ENCODE peak calls at places on chromosomes 16 and 17, in five cellular contexts. One of them, this sample, is unnamed.

GRCh38 chr17:77615672-77616242 is 342.7 kb upstream of the TNRC6C start:
- DNase-seq in cardiac fibroblast: no peak
- DNase-seq in fibroblast of lung: peak
- DNase-seq in AG10803: peak
- DNase-seq in SK-N-SH: no peak
- DNase-seq in this sample: no peak

GRCh38 chr17:4405699-4406098 is 28.0 kb upstream of the SPNS3 start:
- DNase-seq in fibroblast of lung: no peak
- DNase-seq in SK-N-SH: no peak
- DNase-seq in cardiac fibroblast: no peak
- DNase-seq in AG10803: no peak
- DNase-seq in this sample: no peak

GRCh38 chr16:83040174-83040573 is 413.4 kb downstream of the CDH13 start:
- DNase-seq in AG10803: peak
- DNase-seq in cardiac fibroblast: peak
- DNase-seq in fibroblast of lung: peak
- DNase-seq in SK-N-SH: no peak
- DNase-seq in this sample: no peak

GRCh38 chr17:73291260-73291801 is 20.5 kb downstream of the CDC42EP4 start:
- DNase-seq in cardiac fibroblast: peak
- DNase-seq in AG10803: peak
- DNase-seq in SK-N-SH: no peak
- DNase-seq in fibroblast of lung: peak
- DNase-seq in this sample: no peak

GRCh38 chr16:11094838-11095565 is 150.6 kb downstream of the CLEC16A start:
- DNase-seq in cardiac fibroblast: no peak
- DNase-seq in fibroblast of lung: no peak
- DNase-seq in AG10803: no peak
- DNase-seq in SK-N-SH: no peak
- DNase-seq in this sample: no peak

GRCh38 chr16:87384162-87384999 is 805 bp upstream of the FBXO31 start:
- DNase-seq in SK-N-SH: peak
- DNase-seq in cardiac fibroblast: no peak
- DNase-seq in AG10803: no peak
- DNase-seq in fibroblast of lung: no peak
- DNase-seq in this sample: no peak

GRCh38 chr17:59711936-59712335 is 4.5 kb downstream of the VMP1 start:
- DNase-seq in fibroblast of lung: no peak
- DNase-seq in cardiac fibroblast: no peak
- DNase-seq in AG10803: no peak
- DNase-seq in SK-N-SH: no peak
- DNase-seq in this sample: no peak

GRCh38 chr17:77366558-77367245 is 225.9 kb downstream of the SEC14L1 start:
- DNase-seq in SK-N-SH: peak
- DNase-seq in fibroblast of lung: peak
- DNase-seq in AG10803: peak
- DNase-seq in cardiac fibroblast: peak
- DNase-seq in this sample: no peak

GRCh38 chr16:75919664-75920063 is 193.4 kb upstream of the CPHXL start:
- DNase-seq in SK-N-SH: no peak
- DNase-seq in AG10803: no peak
- DNase-seq in fibroblast of lung: peak
- DNase-seq in cardiac fibroblast: no peak
- DNase-seq in this sample: no peak

DNA sequence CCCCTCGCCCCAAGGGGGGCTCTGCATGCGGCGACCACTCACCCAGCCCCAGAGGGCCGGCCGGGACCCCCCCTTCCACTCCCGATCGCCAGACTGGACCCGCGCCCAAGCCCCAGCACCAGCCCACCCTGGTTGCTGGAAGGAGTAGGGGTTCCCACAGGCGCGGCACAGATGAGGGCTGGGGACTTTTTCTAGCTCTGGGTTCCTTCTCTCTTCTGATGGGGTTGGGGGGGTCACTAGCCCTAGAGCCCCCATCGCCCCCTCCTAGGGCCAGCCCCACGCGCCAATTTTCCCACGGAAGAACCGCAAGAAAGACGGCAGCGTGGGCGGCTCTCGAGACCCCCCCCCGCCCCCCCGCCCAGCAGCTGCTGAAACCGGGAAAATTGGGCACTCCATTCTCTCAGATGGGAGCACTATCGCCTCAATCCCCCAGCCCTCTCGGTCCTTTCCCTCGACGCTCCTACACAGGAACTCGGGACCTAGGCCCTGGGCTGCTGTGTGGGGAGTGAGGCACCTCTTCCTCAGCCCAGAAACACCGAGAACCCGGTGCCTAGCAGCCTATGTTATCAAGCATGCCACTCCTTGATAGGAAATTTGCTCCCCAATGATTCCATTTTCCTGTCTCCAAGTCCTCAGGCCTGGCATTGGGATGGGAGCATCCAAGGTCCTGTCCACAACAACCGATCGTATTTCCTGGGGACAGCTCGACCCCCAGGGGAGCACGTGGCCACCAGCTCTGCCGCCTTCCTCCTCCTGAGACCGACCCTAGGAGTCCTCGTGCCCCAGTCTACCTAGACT is 17.1 kb upstream of the CBX8 start:
- DNase-seq in cardiac fibroblast: no peak
- DNase-seq in AG10803: no peak
- DNase-seq in SK-N-SH: peak
- DNase-seq in fibroblast of lung: no peak
- DNase-seq in this sample: no peak
- H3K4me3 ChIP-seq in cardiac fibroblast: no peak
- H3K4me3 ChIP-seq in AG10803: no peak
- H3K4me3 ChIP-seq in SK-N-SH: peak
- H3K4me3 ChIP-seq in fibroblast of lung: no peak
- H3K4me3 ChIP-seq in this sample: no peak

GRCh38 chr16:4358831-4359561 is 7.9 kb upstream of the PAM16 start:
- DNase-seq in cardiac fibroblast: peak
- DNase-seq in fibroblast of lung: no peak
- DNase-seq in SK-N-SH: peak
- DNase-seq in AG10803: no peak
- DNase-seq in this sample: no peak
- TF ChIP-seq CTCF in cardiac fibroblast: peak
- TF ChIP-seq CTCF in fibroblast of lung: peak
- TF ChIP-seq CTCF in SK-N-SH: peak
- TF ChIP-seq CTCF in AG10803: peak
- TF ChIP-seq CTCF in this sample: peak

DNA sequence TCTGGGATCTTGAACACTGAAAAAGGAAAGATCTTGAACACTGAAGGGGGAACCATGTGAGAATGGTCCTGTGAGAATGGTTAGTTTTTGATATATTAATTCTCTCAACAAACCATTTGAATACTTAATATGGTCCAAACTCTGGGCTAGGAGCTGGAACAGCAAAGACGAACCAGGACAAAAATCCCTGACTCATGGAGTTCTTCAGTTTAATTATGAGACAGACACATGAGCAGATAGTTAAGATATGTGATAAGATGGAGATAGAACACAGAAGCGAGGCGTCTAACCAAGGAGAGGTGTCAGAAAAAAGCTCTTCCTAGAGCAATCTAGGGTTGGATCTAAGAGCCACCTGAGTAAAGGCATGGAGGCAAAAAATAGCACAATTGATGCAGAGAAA is 1.6 kb downstream of the CKLF start:
- DNase-seq in fibroblast of lung: no peak
- DNase-seq in AG10803: no peak
- DNase-seq in SK-N-SH: no peak
- DNase-seq in cardiac fibroblast: no peak
- DNase-seq in this sample: no peak
- H3K4me3 ChIP-seq in fibroblast of lung: no peak
- H3K4me3 ChIP-seq in AG10803: no peak
- H3K4me3 ChIP-seq in SK-N-SH: no peak
- H3K4me3 ChIP-seq in cardiac fibroblast: no peak
- H3K4me3 ChIP-seq in this sample: no peak

GRCh38 chr16:23435500-23435899 is 17.5 kb downstream of the COG7 start:
- DNase-seq in AG10803: peak
- DNase-seq in fibroblast of lung: peak
- DNase-seq in SK-N-SH: peak
- DNase-seq in cardiac fibroblast: peak
- DNase-seq in this sample: no peak

GRCh38 chr16:23428351-23428750 is 24.6 kb downstream of the COG7 start:
- DNase-seq in fibroblast of lung: no peak
- DNase-seq in cardiac fibroblast: no peak
- DNase-seq in AG10803: no peak
- DNase-seq in SK-N-SH: no peak
- DNase-seq in this sample: no peak

GRCh38 chr16:23434380-23434779 is 18.6 kb downstream of the COG7 start:
- DNase-seq in AG10803: peak
- DNase-seq in fibroblast of lung: peak
- DNase-seq in cardiac fibroblast: peak
- DNase-seq in SK-N-SH: peak
- DNase-seq in this sample: peak

GRCh38 chr16:23433261-23433920 is 19.6 kb downstream of the COG7 start:
- DNase-seq in AG10803: no peak
- DNase-seq in SK-N-SH: no peak
- DNase-seq in fibroblast of lung: no peak
- DNase-seq in cardiac fibroblast: no peak
- DNase-seq in this sample: no peak

DNA sequence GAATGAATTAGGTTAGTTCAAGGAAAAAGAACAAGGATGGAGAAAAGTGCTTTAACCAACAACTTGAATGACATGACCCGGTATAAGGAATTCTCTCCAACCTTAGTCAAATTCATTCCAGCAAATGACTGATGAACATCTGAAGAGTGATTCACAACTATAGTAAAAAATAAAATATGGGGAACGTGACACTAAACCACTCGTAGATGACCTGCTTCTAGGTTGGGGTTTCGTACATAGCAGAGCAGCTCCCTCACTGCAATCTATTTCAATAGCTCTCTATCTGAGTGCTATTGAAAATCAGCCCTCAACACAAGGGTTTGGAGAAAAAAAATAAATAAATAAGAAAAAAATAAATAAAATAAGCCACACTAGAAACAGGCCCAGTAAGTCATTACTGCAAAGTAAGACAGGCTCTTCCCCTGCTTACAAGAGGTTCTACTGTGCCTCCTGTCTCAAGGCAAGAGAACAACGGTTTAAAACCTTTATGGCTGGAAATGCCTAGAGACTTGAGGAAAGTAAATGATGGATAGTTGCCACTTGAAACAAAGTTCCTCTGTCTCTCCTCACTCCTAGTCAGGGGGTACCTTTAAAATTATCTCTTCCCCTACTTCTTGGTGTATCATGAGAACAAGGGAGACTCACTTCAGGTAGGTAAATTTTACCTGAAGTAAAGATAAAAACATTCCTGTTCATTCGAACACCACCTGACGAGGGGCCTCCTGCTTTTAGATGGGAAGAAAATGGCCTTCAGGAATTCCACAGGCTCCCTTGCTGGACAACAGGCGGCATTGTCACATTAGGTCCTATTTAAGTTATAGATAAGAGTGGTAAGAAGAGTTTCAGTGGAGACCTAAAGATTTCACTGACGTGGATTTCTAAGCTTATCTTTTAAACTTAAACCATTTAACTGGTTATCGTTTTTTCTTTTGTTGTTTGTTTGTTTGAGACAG is 20.5 kb downstream of the COG7 start:
- DNase-seq in SK-N-SH: peak
- DNase-seq in cardiac fibroblast: no peak
- DNase-seq in AG10803: no peak
- DNase-seq in fibroblast of lung: peak
- DNase-seq in this sample: no peak
- TF ChIP-seq CTCF in SK-N-SH: peak
- TF ChIP-seq CTCF in cardiac fibroblast: no peak
- TF ChIP-seq CTCF in AG10803: no peak
- TF ChIP-seq CTCF in fibroblast of lung: no peak
- TF ChIP-seq CTCF in this sample: no peak

GRCh38 chr17:29138991-29139682 is 41.1 kb downstream of the MYO18A start:
- DNase-seq in AG10803: no peak
- DNase-seq in SK-N-SH: no peak
- DNase-seq in fibroblast of lung: no peak
- DNase-seq in cardiac fibroblast: no peak
- DNase-seq in this sample: no peak

GRCh38 chr17:29141484-29141835 is 38.7 kb downstream of the MYO18A start:
- DNase-seq in AG10803: no peak
- DNase-seq in fibroblast of lung: no peak
- DNase-seq in SK-N-SH: no peak
- DNase-seq in cardiac fibroblast: no peak
- DNase-seq in this sample: no peak

GRCh38 chr17:29140051-29140582 is 40.1 kb downstream of the MYO18A start:
- DNase-seq in AG10803: peak
- DNase-seq in SK-N-SH: peak
- DNase-seq in cardiac fibroblast: peak
- DNase-seq in fibroblast of lung: peak
- DNase-seq in this sample: no peak

GRCh38 chr17:29138184-29138955 is 41.8 kb downstream of the MYO18A start:
- DNase-seq in fibroblast of lung: peak
- DNase-seq in cardiac fibroblast: no peak
- DNase-seq in SK-N-SH: no peak
- DNase-seq in AG10803: no peak
- DNase-seq in this sample: no peak

GRCh38 chr17:29140631-29141483 is 39.3 kb downstream of the MYO18A start:
- DNase-seq in SK-N-SH: peak
- DNase-seq in cardiac fibroblast: no peak
- DNase-seq in fibroblast of lung: no peak
- DNase-seq in AG10803: no peak
- DNase-seq in this sample: no peak
- H3K4me3 ChIP-seq in SK-N-SH: peak
- H3K4me3 ChIP-seq in cardiac fibroblast: peak
- H3K4me3 ChIP-seq in fibroblast of lung: peak
- H3K4me3 ChIP-seq in AG10803: peak
- H3K4me3 ChIP-seq in this sample: peak

DNA sequence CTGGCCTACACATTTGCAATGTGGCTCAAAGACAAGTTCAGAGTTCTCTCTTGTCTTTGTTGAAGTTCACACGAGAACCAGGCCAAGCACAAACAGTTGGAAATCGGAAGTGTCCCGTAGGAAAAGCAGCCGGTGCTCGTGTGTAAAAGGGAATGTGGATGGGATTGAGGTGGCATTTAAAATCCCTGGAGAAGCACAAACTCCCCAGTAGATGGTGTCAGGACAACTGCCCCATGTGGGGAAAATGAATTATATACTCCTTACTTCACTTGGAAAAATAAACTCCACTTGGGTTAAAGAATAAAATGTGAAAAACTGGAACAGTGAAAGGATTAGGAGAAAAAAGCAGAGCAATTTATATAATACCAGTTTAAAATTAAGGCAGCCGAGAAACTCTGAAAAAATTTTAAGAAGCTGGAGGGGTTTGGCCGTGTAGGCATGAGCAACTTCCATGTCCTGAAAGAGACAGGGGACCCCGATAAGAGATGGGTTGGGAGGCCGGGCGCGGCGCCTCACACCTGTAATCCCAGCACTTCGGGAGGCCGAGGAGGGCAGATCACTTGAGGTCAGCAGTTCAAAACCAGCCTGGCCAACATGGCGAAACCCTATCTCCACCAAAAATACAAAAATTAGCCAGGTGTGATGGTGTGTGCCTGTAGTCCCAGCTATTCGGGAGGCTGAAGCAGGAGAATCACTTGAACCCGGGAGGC is 28.1 kb downstream of the CBFA2T3 start:
- DNase-seq in AG10803: peak
- DNase-seq in fibroblast of lung: no peak
- DNase-seq in cardiac fibroblast: no peak
- DNase-seq in SK-N-SH: no peak
- DNase-seq in this sample: no peak
- TF ChIP-seq CTCF in AG10803: no peak
- TF ChIP-seq CTCF in fibroblast of lung: no peak
- TF ChIP-seq CTCF in cardiac fibroblast: no peak
- TF ChIP-seq CTCF in SK-N-SH: no peak
- TF ChIP-seq CTCF in this sample: no peak

This sample was measured in GM12864.